ENCODE peak calls at places on chromosomes 13 and 19, in nine cellular contexts. C, U, Z, S, F, A, J, Q and T are unnamed samples.

GRCh38 chr13:49802410-49802809 is 9.9 kb upstream of the KPNA3 start:
- DNase-seq in C (no peak), U (no peak), Z (no peak), S (no peak), F (no peak), A (no peak), J (no peak), Q (no peak), T (no peak)

GRCh38 chr13:36131215-36131930 is at the start of gene DCLK1:
- DNase-seq in C (peak), U (no peak), Z (no peak), S (no peak), F (no peak), A (peak), J (peak), Q (peak), T (no peak)

GRCh38 chr19:3803986-3804385 is 17.8 kb upstream of the MATK start:
- DNase-seq in C (no peak), U (no peak), Z (no peak), S (no peak), F (no peak), A (no peak), J (no peak), Q (no peak), T (no peak)

GRCh38 chr13:46032341-46032740 is 20.2 kb downstream of the ZC3H13 start:
- DNase-seq in C (no peak), U (no peak), Z (no peak), S (no peak), F (no peak), A (no peak), J (no peak), Q (no peak), T (no peak)

GRCh38 chr13:34155931-34156607 is 338.1 kb downstream of the RFC3 start:
- DNase-seq in C (no peak), U (no peak), Z (no peak), S (peak), F (no peak), A (no peak), J (no peak), Q (no peak), T (no peak)

GRCh38 chr19:2255982-2256685 is at the start of gene JSRP1:
- DNase-seq in C (no peak), U (no peak), Z (no peak), S (no peak), F (no peak), A (no peak), J (no peak), Q (no peak), T (peak)

GRCh38 chr19:4744451-4745170 is 21.0 kb upstream of the DPP9 start:
- DNase-seq in C (no peak), U (no peak), Z (peak), S (peak), F (no peak), A (no peak), J (peak), Q (peak), T (no peak)

GRCh38 chr13:101301053-101301452 is 115.3 kb downstream of the NALCN start:
- DNase-seq in C (peak), U (no peak), Z (no peak), S (no peak), F (no peak), A (no peak), J (no peak), Q (no peak), T (no peak)

GRCh38 chr13:31172535-31172934 is 10.8 kb upstream of the HSPH1 start:
- DNase-seq in C (no peak), U (no peak), Z (no peak), S (no peak), F (peak), A (no peak), J (no peak), Q (no peak), T (no peak)

GRCh38 chr13:75271851-75272250 is 210.1 kb downstream of the TBC1D4 start:
- DNase-seq in C (no peak), U (no peak), Z (no peak), S (no peak), F (no peak), A (no peak), J (no peak), Q (no peak), T (no peak)

GRCh38 chr13:47294691-47295090 is 397.8 kb upstream of the HTR2A start:
- DNase-seq in C (no peak), U (no peak), Z (no peak), S (no peak), F (no peak), A (no peak), J (no peak), Q (no peak), T (no peak)

GRCh38 chr13:100361504-100361903 is 227.1 kb downstream of the GGACT start:
- DNase-seq in C (no peak), U (no peak), Z (peak), S (no peak), F (no peak), A (no peak), J (no peak), Q (no peak), T (no peak)

GRCh38 chr13:100958859-100959258 is 284.3 kb upstream of the TMTC4 start:
- DNase-seq in C (no peak), U (no peak), Z (no peak), S (no peak), F (no peak), A (no peak), J (no peak), Q (no peak), T (no peak)

GRCh38 chr19:39967561-39967960 is 3.4 kb upstream of the PSMC4 start:
- DNase-seq in C (no peak), U (no peak), Z (no peak), S (no peak), F (no peak), A (no peak), J (no peak), Q (no peak), T (no peak)

GRCh38 chr19:48674216-48674809 is 1.5 kb upstream of the NTN5 start:
- DNase-seq in C (no peak), U (no peak), Z (no peak), S (no peak), F (no peak), A (no peak), J (no peak), Q (no peak), T (no peak)

GRCh38 chr13:59247166-59247565 is 916.6 kb downstream of the DIAPH3 start:
- DNase-seq in C (peak), U (no peak), Z (no peak), S (no peak), F (no peak), A (peak), J (no peak), Q (no peak), T (no peak)

GRCh38 chr13:95608640-95609280 is 35.7 kb downstream of the DZIP1 start:
- DNase-seq in C (no peak), U (no peak), Z (no peak), S (no peak), F (no peak), A (no peak), J (no peak), Q (no peak), T (no peak)

GRCh38 chr19:34962945-34963530 is 991 bp downstream of the ZNF792 start:
- DNase-seq in C (no peak), U (no peak), Z (no peak), S (no peak), F (no peak), A (no peak), J (no peak), Q (no peak), T (no peak)

GRCh38 chr19:30391554-30392551 is 19.7 kb downstream of the ZNF536 start:
- DNase-seq in C (no peak), U (no peak), Z (peak), S (no peak), F (no peak), A (no peak), J (no peak), Q (no peak), T (no peak)

GRCh38 chr13:97113231-97114001 is 108.7 kb upstream of the MBNL2 start:
- DNase-seq in C (no peak), U (no peak), Z (no peak), S (peak), F (no peak), A (no peak), J (no peak), Q (no peak), T (no peak)

GRCh38 chr13:111903143-111903542 is 163.8 kb upstream of the SOX1 start:
- DNase-seq in C (no peak), U (no peak), Z (no peak), S (no peak), F (no peak), A (no peak), J (no peak), Q (no peak), T (no peak)

GRCh38 chr19:34088292-34088691 is 84.0 kb upstream of the LSM14A start:
- DNase-seq in C (no peak), U (no peak), Z (no peak), S (no peak), F (no peak), A (no peak), J (no peak), Q (no peak), T (no peak)

GRCh38 chr13:106104281-106104901 is 431.1 kb downstream of the EFNB2 start:
- DNase-seq in C (no peak), U (no peak), Z (no peak), S (no peak), F (peak), A (no peak), J (no peak), Q (no peak), T (no peak)

GRCh38 chr19:40594251-40594650 is 6.9 kb upstream of the LTBP4 start:
- DNase-seq in C (no peak), U (no peak), Z (no peak), S (no peak), F (no peak), A (no peak), J (no peak), Q (no peak), T (no peak)

GRCh38 chr13:44364601-44365000 is 9.0 kb upstream of the SERP2 start:
- DNase-seq in C (no peak), U (no peak), Z (no peak), S (no peak), F (no peak), A (no peak), J (no peak), Q (no peak), T (no peak)

GRCh38 chr19:6736917-6737283 is 480 bp downstream of the GPR108 start:
- DNase-seq in C (no peak), U (no peak), Z (no peak), S (no peak), F (no peak), A (no peak), J (no peak), Q (no peak), T (no peak)

GRCh38 chr19:6738726-6739389 is 622 bp upstream of the TRIP10 start:
- DNase-seq in C (peak), U (no peak), Z (no peak), S (peak), F (no peak), A (peak), J (peak), Q (no peak), T (peak)

GRCh38 chr19:6736169-6736916 is 1.0 kb downstream of the GPR108 start:
- DNase-seq in C (peak), U (peak), Z (peak), S (peak), F (peak), A (peak), J (peak), Q (peak), T (peak)

GRCh38 chr19:6737873-6738725 is 719 bp upstream of the GPR108 start:
- DNase-seq in C (peak), U (peak), Z (peak), S (peak), F (peak), A (peak), J (peak), Q (peak), T (peak)

GRCh38 chr19:6737284-6737872 is at the start of gene GPR108:
- DNase-seq in C (peak), U (peak), Z (peak), S (peak), F (peak), A (peak), J (peak), Q (peak), T (peak)
- TF ChIP-seq POLR2A in C (peak), U (peak), Z (peak), S (peak), F (no peak), A (peak), J (peak), Q (no peak), T (peak)

GRCh38 chr19:18537431-18537830 is 5.9 kb downstream of the FKBP8 start:
- DNase-seq in C (no peak), U (no peak), Z (no peak), S (no peak), F (no peak), A (no peak), J (no peak), Q (no peak), T (no peak)
- TF ChIP-seq POLR2A in C (no peak), U (no peak), Z (no peak), S (no peak), F (no peak), A (peak), J (no peak), Q (no peak), T (no peak)

GRCh38 chr19:55486971-55487883 is 1.0 kb upstream of the SSC5D start:
- DNase-seq in C (peak), U (no peak), Z (peak), S (peak), F (peak), A (peak), J (peak), Q (peak), T (no peak)
- TF ChIP-seq POLR2A in C (no peak), U (no peak), Z (no peak), S (peak), F (no peak), A (no peak), J (peak), Q (no peak), T (no peak)

GRCh38 chr19:55644842-55645511 is 1.5 kb downstream of the ZNF581 start:
- DNase-seq in C (no peak), U (no peak), Z (no peak), S (no peak), F (no peak), A (no peak), J (no peak), Q (no peak), T (no peak)
- TF ChIP-seq POLR2A in C (no peak), U (no peak), Z (no peak), S (no peak), F (no peak), A (no peak), J (no peak), Q (no peak), T (no peak)

DNA sequence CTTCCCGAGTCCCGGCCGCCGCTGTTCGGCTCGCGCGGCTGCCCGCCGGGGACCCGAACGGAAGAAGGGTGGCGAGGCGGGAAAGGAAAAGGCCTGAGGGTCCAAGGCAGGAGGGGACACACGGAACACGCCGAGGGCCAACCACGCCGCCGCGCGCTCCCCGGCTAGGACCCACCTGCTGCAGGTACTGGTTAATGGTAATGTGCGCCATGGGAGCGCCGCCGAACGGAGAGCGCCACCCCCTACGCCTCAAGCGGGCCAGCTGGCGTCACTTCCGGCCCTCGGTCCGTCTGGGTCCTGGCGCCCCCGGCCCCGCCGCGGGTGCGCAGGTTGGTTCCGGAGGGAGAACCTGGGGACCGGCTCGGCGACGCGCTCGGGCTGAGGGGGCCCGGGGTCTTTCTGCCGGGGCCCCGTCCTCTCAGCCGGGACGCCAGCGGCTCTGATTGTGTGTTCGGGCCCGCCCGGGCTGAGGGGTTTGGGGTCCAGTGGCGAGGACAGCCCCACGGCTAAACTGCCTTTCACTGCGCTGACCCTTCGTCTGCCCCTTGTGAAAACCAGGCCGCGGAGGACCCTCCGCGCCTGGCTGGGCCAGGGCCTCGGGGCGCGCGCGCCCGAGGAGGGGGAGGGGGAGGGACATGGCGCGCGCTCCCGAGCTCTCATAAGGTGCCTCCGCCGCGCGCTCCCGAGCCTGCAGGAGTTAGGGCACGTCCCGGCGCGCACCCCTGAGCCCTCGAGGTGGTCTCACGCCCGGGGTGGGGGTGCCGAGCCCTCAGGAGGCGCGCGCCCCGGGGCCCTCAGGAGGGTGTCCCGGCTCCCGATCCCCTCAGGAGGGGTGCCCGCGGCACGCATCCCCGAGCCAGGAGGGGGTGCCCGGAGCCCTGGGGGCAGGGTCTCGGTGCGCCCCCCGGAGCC is at the start of gene PCID2:
- DNase-seq in C (peak), U (peak), Z (peak), S (peak), F (peak), A (peak), J (peak), Q (peak), T (peak)
- TF ChIP-seq POLR2A in C (peak), U (peak), Z (peak), S (peak), F (peak), A (peak), J (peak), Q (peak), T (peak)

GRCh38 chr19:803686-804418 is 6.6 kb downstream of the PTBP1 start:
- DNase-seq in C (no peak), U (no peak), Z (no peak), S (no peak), F (no peak), A (no peak), J (no peak), Q (no peak), T (no peak)
- TF ChIP-seq POLR2A in C (no peak), U (no peak), Z (no peak), S (no peak), F (no peak), A (no peak), J (no peak), Q (no peak), T (no peak)

DNA sequence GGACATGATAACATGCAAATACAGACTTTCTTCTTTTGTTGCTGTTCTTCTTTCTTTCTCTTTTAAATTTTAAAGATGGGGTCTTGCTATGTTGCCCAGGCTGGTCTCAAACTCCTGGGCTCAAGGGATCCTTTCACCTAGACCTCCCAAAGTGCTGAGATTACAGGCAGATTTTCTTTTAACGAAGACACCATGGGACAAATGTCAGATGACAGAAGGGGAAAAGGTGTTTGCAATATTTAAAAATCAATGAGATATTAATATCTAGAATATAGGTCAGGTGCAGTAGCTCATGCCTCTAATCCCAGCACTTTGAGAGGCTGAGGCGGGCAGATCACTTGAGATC is 3.7 kb upstream of the RYR1 start:
- DNase-seq in C (no peak), U (no peak), Z (no peak), S (no peak), F (no peak), A (no peak), J (no peak), Q (no peak), T (no peak)
- TF ChIP-seq POLR2A in C (no peak), U (no peak), Z (no peak), S (no peak), F (no peak), A (no peak), J (no peak), Q (no peak), T (no peak)

GRCh38 chr19:18290250-18291018 is 9.0 kb upstream of the JUND start:
- DNase-seq in C (no peak), U (no peak), Z (peak), S (peak), F (no peak), A (peak), J (peak), Q (no peak), T (no peak)

GRCh38 chr19:18292810-18293641 is 11.6 kb upstream of the JUND start:
- DNase-seq in C (peak), U (peak), Z (peak), S (peak), F (peak), A (peak), J (peak), Q (peak), T (peak)

GRCh38 chr19:18292460-18292809 is 11.0 kb upstream of the JUND start:
- DNase-seq in C (no peak), U (no peak), Z (no peak), S (peak), F (peak), A (no peak), J (no peak), Q (no peak), T (no peak)

GRCh38 chr19:18291019-18291524 is 9.7 kb upstream of the JUND start:
- DNase-seq in C (no peak), U (no peak), Z (no peak), S (no peak), F (no peak), A (no peak), J (peak), Q (no peak), T (no peak)

GRCh38 chr19:18291590-18292459 is 10.4 kb upstream of the JUND start:
- DNase-seq in C (peak), U (peak), Z (peak), S (peak), F (peak), A (peak), J (peak), Q (peak), T (peak)
- TF ChIP-seq POLR2A in C (peak), U (peak), Z (peak), S (peak), F (peak), A (peak), J (peak), Q (peak), T (peak)